ENCODE peak calls at places on chromosomes 1 and 21, in four cellular contexts. N, M, Z and H are unnamed samples.

GRCh38 chr1:64982134-64982533 is 15.8 kb upstream of the JAK1 start:
- DNase-seq in M (peak), Z (no peak), N (no peak), H (no peak)

GRCh38 chr1:210207597-210208450 is 24.8 kb upstream of the SERTAD4 start:
- DNase-seq in Z (no peak), N (no peak), M (no peak), H (no peak)

GRCh38 chr1:167418397-167418796 is 99.9 kb downstream of the CD247 start:
- DNase-seq in Z (no peak), M (no peak), N (no peak), H (no peak)

GRCh38 chr1:23530089-23530749 is 814 bp downstream of the E2F2 start:
- DNase-seq in M (no peak), Z (no peak), N (peak), H (no peak)

GRCh38 chr1:71196685-71197084 is 115.8 kb upstream of the ZRANB2 start:
- DNase-seq in Z (no peak), M (peak), N (no peak), H (no peak)

GRCh38 chr1:228341450-228341813 is 65.2 kb downstream of the TRIM11 start:
- DNase-seq in M (no peak), N (no peak), Z (no peak), H (peak)

GRCh38 chr1:77031101-77031662 is 163.9 kb downstream of the ST6GALNAC5 start:
- DNase-seq in M (peak), Z (no peak), N (no peak), H (no peak)

GRCh38 chr1:66464802-66465201 is 69.2 kb upstream of the SGIP1 start:
- DNase-seq in N (no peak), Z (no peak), M (peak), H (no peak)

GRCh38 chr1:16155537-16156410 is at the start of gene EPHA2:
- DNase-seq in Z (peak), N (peak), M (peak), H (peak)

GRCh38 chr1:168709407-168709891 is 19.6 kb downstream of the DPT start:
- DNase-seq in Z (no peak), N (no peak), M (no peak), H (no peak)

GRCh38 chr21:41593784-41594138 is 85.8 kb upstream of the TMPRSS2 start:
- DNase-seq in Z (no peak), M (no peak), N (peak), H (no peak)

GRCh38 chr1:40665335-40666171 is at the start of gene RIMS3:
- DNase-seq in M (peak), Z (peak), N (peak), H (peak)

GRCh38 chr1:86104606-86105532 is 51.7 kb downstream of the COL24A1 start:
- DNase-seq in N (peak), Z (no peak), M (peak), H (no peak)

GRCh38 chr1:15187175-15187810 is 33.7 kb downstream of the TMEM51 start:
- DNase-seq in M (no peak), Z (no peak), N (no peak), H (peak)

GRCh38 chr21:46622226-46622625 is 13.2 kb upstream of the PRMT2 start:
- DNase-seq in Z (peak), N (no peak), M (no peak), H (no peak)

GRCh38 chr1:161216945-161217712 is 2.0 kb downstream of the FCER1G start:
- DNase-seq in N (no peak), Z (no peak), M (no peak), H (no peak)

GRCh38 chr21:35011681-35012080 is 37.4 kb downstream of the RUNX1 start:
- DNase-seq in N (no peak), M (peak), Z (no peak), H (no peak)

GRCh38 chr1:159921700-159922498 is 3.4 kb downstream of the TAGLN2 start:
- DNase-seq in N (peak), M (no peak), Z (no peak), H (no peak)

GRCh38 chr1:46708121-46708520 is 10.8 kb downstream of the EFCAB14 start:
- DNase-seq in Z (no peak), N (no peak), M (no peak), H (no peak)

GRCh38 chr1:116487583-116487982 is 83.2 kb downstream of the CD58 start:
- DNase-seq in M (no peak), N (no peak), Z (no peak), H (no peak)

GRCh38 chr1:228340686-228341449 is 65.8 kb downstream of the TRIM11 start:
- DNase-seq in N (peak), M (no peak), Z (no peak), H (peak)

GRCh38 chr21:45865106-45865835 is 116.3 kb upstream of the COL6A1 start:
- DNase-seq in M (peak), Z (no peak), N (no peak), H (no peak)

GRCh38 chr1:67571406-67571805 is 113.6 kb upstream of the GADD45A start:
- DNase-seq in Z (no peak), M (no peak), N (no peak), H (no peak)

GRCh38 chr21:41921089-41921819 is 32.6 kb downstream of the C2CD2 start:
- DNase-seq in Z (no peak), N (no peak), M (no peak), H (no peak)

GRCh38 chr1:234197839-234198238 is 175.4 kb upstream of the COA6 start:
- DNase-seq in N (no peak), Z (no peak), M (no peak), H (no peak)

GRCh38 chr21:41750532-41751151 is 16.2 kb downstream of the RIPK4 start:
- DNase-seq in Z (no peak), N (no peak), M (no peak), H (no peak)

GRCh38 chr1:87115317-87115885 is 201.0 kb downstream of the HS2ST1 start:
- DNase-seq in Z (no peak), N (no peak), M (peak), H (no peak)

GRCh38 chr1:22831729-22832413 is 121.2 kb downstream of the EPHB2 start:
- DNase-seq in M (peak), N (peak), Z (no peak), H (no peak)

GRCh38 chr1:246659594-246660140 is 64.5 kb upstream of the SCCPDH start:
- DNase-seq in M (no peak), N (no peak), Z (no peak), H (no peak)

GRCh38 chr1:65792671-65793358 is at the start of gene PDE4B:
- DNase-seq in N (peak), Z (peak), M (no peak), H (peak)

GRCh38 chr1:221725683-221726330 is 16.1 kb downstream of the DUSP10 start:
- DNase-seq in Z (no peak), M (peak), N (no peak), H (no peak)

GRCh38 chr1:161921491-161921890 is 102.2 kb downstream of the OLFML2B start:
- DNase-seq in M (no peak), Z (no peak), N (no peak), H (no peak)

GRCh38 chr1:109466440-109467300 is at the start of gene SYPL2:
- DNase-seq in N (peak), Z (peak), M (no peak), H (peak)

GRCh38 chr1:57770772-57771171 is 346.9 kb upstream of the DAB1 start:
- DNase-seq in Z (no peak), N (no peak), M (peak), H (no peak)
- TF ChIP-seq CTCF in Z (peak), N (no peak), M (peak), H (peak)

GRCh38 chr1:26306290-26307221 is at the start of gene UBXN11:
- DNase-seq in M (peak), N (peak), Z (peak), H (peak)
- TF ChIP-seq CTCF in M (no peak), N (no peak), Z (no peak), H (no peak)

DNA sequence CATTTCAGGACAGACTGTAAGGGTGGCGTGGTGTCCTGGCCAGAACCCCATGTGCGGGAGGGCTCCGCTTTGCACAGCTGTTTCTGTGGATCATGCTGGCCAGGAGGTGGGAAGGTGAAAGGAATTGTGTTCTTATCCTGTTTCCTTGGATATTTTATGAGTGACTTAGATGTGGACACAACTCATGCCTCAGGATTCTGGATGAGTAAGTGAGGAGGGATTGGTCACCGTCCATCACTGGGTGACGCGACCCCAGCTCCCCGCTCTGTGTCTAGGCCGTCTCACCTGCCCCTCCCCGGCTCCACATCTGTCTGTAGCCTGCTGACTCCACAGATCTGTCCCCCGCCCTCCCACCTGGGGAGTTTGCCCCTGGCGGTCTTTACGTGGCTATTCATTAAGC is 48.8 kb downstream of the PIK3CD start:
- DNase-seq in N (no peak), Z (no peak), M (peak), H (no peak)
- TF ChIP-seq CTCF in N (no peak), Z (no peak), M (no peak), H (no peak)

GRCh38 chr1:100361249-100362089 is 9.2 kb downstream of the CDC14A start:
- DNase-seq in N (no peak), Z (no peak), M (no peak), H (no peak)

GRCh38 chr1:100359139-100359538 is 6.8 kb downstream of the CDC14A start:
- DNase-seq in N (no peak), Z (no peak), M (no peak), H (no peak)

GRCh38 chr1:100354971-100355394 is 2.7 kb downstream of the CDC14A start:
- DNase-seq in M (peak), N (no peak), Z (no peak), H (peak)

GRCh38 chr1:100360790-100361232 is 8.5 kb downstream of the CDC14A start:
- DNase-seq in Z (no peak), N (no peak), M (no peak), H (no peak)

DNA sequence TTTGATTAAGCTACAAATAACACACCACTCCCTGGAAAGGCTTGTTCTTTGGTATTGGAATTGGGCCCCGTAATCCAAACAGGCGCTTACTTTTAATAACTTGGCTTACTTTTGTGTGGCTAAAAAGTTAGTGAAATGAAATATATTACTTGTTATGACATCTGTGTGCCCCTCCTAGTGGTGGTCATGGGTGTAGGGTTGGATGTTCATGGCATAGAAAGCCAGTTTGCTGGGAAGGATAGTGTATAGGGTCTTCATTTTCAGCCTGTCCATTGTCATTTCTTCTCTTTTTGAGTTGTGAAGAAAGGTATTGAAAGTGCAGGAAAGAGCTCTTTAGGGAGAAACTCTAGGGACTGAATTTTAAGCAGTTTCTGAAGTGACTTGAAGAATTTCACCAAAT is 5.9 kb downstream of the CDC14A start:
- DNase-seq in Z (no peak), N (no peak), M (peak), H (no peak)
- TF ChIP-seq CTCF in Z (peak), N (no peak), M (peak), H (no peak)

GRCh38 chr1:12443151-12443550 is 174.9 kb downstream of the DHRS3 start:
- DNase-seq in N (no peak), Z (no peak), M (no peak), H (no peak)
- TF ChIP-seq CTCF in N (no peak), Z (no peak), M (no peak), H (no peak)

DNA sequence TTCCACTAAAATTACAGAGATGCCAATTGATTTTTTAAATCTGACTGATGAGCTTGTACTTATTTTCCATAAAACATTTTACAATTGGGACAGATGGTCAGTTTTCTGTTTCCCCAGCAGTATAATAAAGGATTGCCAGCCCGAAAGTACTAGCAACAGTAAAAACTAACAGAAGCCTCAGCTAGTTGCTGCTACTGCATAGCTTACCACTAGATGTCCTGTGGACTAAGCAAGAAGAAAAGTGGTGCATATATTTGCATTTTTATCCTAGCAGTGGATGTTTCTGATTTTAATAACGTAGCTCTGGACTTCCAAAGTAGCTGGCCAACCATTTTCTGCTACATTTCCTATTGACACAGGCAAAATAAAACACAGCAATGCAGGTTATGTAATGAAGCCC is 241.5 kb downstream of the BARHL2 start:
- DNase-seq in Z (no peak), M (peak), N (no peak), H (no peak)
- TF ChIP-seq CTCF in Z (peak), M (peak), N (no peak), H (peak)

DNA sequence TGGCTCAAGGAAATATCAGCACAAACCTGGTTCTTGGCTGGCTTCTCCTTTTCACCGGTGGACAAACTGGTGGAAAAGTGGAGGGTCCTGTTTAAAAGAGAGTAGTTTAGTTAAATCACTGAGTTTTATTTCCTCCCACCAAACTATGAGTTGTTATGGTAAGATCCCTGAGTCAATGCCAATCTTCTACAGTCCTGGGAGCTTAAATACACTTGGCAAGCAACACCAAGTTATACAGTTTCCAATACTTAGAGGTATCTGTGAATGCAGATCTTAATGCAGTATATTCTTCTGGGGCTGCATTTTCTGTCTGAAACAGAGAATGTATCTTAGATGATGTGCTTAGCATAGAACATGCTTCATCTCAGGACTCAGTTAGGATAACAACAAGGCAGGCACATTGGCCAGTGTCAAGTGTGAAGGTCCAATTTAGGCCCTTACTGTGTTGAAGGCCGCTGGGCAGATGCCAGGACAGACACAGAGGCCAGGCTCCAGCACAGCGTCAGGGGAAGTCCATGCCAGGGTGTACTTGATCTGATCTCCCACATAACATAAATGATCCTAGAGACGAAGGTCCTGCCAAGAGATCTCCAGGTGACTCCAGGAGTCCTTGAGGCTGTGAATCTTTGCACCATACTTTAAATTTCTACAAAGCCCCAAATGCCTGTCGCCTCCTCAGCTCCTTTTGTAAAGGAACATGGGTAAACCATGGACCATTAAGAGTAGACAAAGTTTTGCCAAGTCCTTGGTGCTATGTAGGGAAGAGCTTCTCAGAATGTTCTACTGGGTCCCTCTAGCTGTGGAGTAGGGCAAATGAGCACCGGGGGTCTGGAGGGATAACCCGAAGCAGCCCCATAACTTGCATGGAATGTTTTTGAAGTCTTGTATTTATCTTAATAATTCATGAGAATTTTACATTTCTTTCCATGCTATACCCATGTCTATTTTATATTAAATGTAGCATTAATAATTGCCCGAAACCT is 76.8 kb downstream of the KCNJ15 start:
- DNase-seq in Z (no peak), M (no peak), N (no peak), H (no peak)
- TF ChIP-seq CTCF in Z (no peak), M (peak), N (no peak), H (no peak)